ENCODE peak calls at places on chromosomes 6 and 20, in nine cellular contexts. One of them, this sample, is unnamed.

GRCh38 chr20:3123542-3123941 is 36.1 kb downstream of the FASTKD5 start:
- DNase-seq in ACHN: no peak
- DNase-seq in A549: no peak
- DNase-seq in endothelial cell: no peak
- DNase-seq in GM23248: no peak
- DNase-seq in upper lobe of right lung: no peak
- DNase-seq in NCI-H524: no peak
- DNase-seq in AG08396: no peak
- DNase-seq in activated CD4-positive, alpha-beta T cell treated with anti-CD3 and anti-CD28 coated beads, Interleukin-2, amount 10 ng/mL, durations not matched to agents 7 days and 5 days: no peak
- DNase-seq in this sample: no peak

GRCh38 chr20:50842821-50843220 is 48.0 kb downstream of the BCAS4 start:
- DNase-seq in activated CD4-positive, alpha-beta T cell treated with anti-CD3 and anti-CD28 coated beads, Interleukin-2, amount 10 ng/mL, durations not matched to agents 7 days and 5 days: no peak
- DNase-seq in upper lobe of right lung: no peak
- DNase-seq in A549: no peak
- DNase-seq in ACHN: no peak
- DNase-seq in NCI-H524: no peak
- DNase-seq in AG08396: no peak
- DNase-seq in endothelial cell: no peak
- DNase-seq in GM23248: no peak
- DNase-seq in this sample: no peak

GRCh38 chr6:108562503-108562993 is 1.8 kb downstream of the FOXO3 start:
- DNase-seq in AG08396: peak; percentile 57
- DNase-seq in ACHN: peak; percentile 86
- DNase-seq in GM23248: peak; percentile 71
- DNase-seq in endothelial cell: peak; percentile 63
- DNase-seq in upper lobe of right lung: peak; percentile 82
- DNase-seq in A549: peak; percentile 35
- DNase-seq in NCI-H524: peak; percentile 28
- DNase-seq in activated CD4-positive, alpha-beta T cell treated with anti-CD3 and anti-CD28 coated beads, Interleukin-2, amount 10 ng/mL, durations not matched to agents 7 days and 5 days: no peak
- DNase-seq in this sample: peak; percentile 91

GRCh38 chr6:167685654-167686053 is 141.1 kb upstream of the AFDN start:
- DNase-seq in A549: no peak
- DNase-seq in ACHN: peak; percentile 13
- DNase-seq in AG08396: no peak
- DNase-seq in upper lobe of right lung: no peak
- DNase-seq in endothelial cell: no peak
- DNase-seq in NCI-H524: no peak
- DNase-seq in activated CD4-positive, alpha-beta T cell treated with anti-CD3 and anti-CD28 coated beads, Interleukin-2, amount 10 ng/mL, durations not matched to agents 7 days and 5 days: no peak
- DNase-seq in GM23248: no peak
- DNase-seq in this sample: no peak

GRCh38 chr6:158607411-158608170 is 37.0 kb downstream of the DYNLT1 start:
- DNase-seq in activated CD4-positive, alpha-beta T cell treated with anti-CD3 and anti-CD28 coated beads, Interleukin-2, amount 10 ng/mL, durations not matched to agents 7 days and 5 days: no peak
- DNase-seq in endothelial cell: no peak
- DNase-seq in GM23248: peak; percentile 4
- DNase-seq in AG08396: no peak
- DNase-seq in upper lobe of right lung: no peak
- DNase-seq in NCI-H524: no peak
- DNase-seq in A549: no peak
- DNase-seq in ACHN: no peak
- DNase-seq in this sample: no peak

GRCh38 chr6:69796081-69796626 is 656 bp downstream of the LMBRD1 start:
- DNase-seq in ACHN: peak; percentile 29
- DNase-seq in GM23248: peak; percentile 62
- DNase-seq in endothelial cell: no peak
- DNase-seq in activated CD4-positive, alpha-beta T cell treated with anti-CD3 and anti-CD28 coated beads, Interleukin-2, amount 10 ng/mL, durations not matched to agents 7 days and 5 days: peak; percentile 60
- DNase-seq in NCI-H524: peak; percentile 52
- DNase-seq in A549: peak; percentile 5
- DNase-seq in upper lobe of right lung: no peak
- DNase-seq in AG08396: peak; percentile 4
- DNase-seq in this sample: peak; percentile 12

GRCh38 chr6:30154709-30155521 is 6.1 kb downstream of the TRIM10 start:
- DNase-seq in NCI-H524: no peak
- DNase-seq in upper lobe of right lung: no peak
- DNase-seq in endothelial cell: no peak
- DNase-seq in AG08396: peak; percentile 81
- DNase-seq in activated CD4-positive, alpha-beta T cell treated with anti-CD3 and anti-CD28 coated beads, Interleukin-2, amount 10 ng/mL, durations not matched to agents 7 days and 5 days: no peak
- DNase-seq in ACHN: peak; percentile 94
- DNase-seq in GM23248: peak; percentile 89
- DNase-seq in A549: peak; percentile 60
- DNase-seq in this sample: peak; percentile 92

GRCh38 chr6:11785449-11785951 is 6.9 kb upstream of the ADTRP start:
- DNase-seq in upper lobe of right lung: no peak
- DNase-seq in activated CD4-positive, alpha-beta T cell treated with anti-CD3 and anti-CD28 coated beads, Interleukin-2, amount 10 ng/mL, durations not matched to agents 7 days and 5 days: no peak
- DNase-seq in NCI-H524: no peak
- DNase-seq in endothelial cell: no peak
- DNase-seq in AG08396: no peak
- DNase-seq in GM23248: no peak
- DNase-seq in A549: no peak
- DNase-seq in ACHN: no peak
- DNase-seq in this sample: peak; percentile 26

GRCh38 chr6:39681566-39682250 is 43.5 kb downstream of the KIF6 start:
- DNase-seq in activated CD4-positive, alpha-beta T cell treated with anti-CD3 and anti-CD28 coated beads, Interleukin-2, amount 10 ng/mL, durations not matched to agents 7 days and 5 days: no peak
- DNase-seq in upper lobe of right lung: no peak
- DNase-seq in GM23248: peak; percentile 56
- DNase-seq in A549: no peak
- DNase-seq in NCI-H524: no peak
- DNase-seq in AG08396: no peak
- DNase-seq in endothelial cell: no peak
- DNase-seq in ACHN: no peak
- DNase-seq in this sample: no peak

GRCh38 chr6:6556738-6557503 is 31.6 kb upstream of the LY86 start:
- DNase-seq in endothelial cell: peak; percentile 77
- DNase-seq in activated CD4-positive, alpha-beta T cell treated with anti-CD3 and anti-CD28 coated beads, Interleukin-2, amount 10 ng/mL, durations not matched to agents 7 days and 5 days: peak; percentile 57
- DNase-seq in AG08396: peak; percentile 42
- DNase-seq in upper lobe of right lung: no peak
- DNase-seq in GM23248: peak; percentile 51
- DNase-seq in A549: peak; percentile 24
- DNase-seq in NCI-H524: peak; percentile 65
- DNase-seq in ACHN: peak; percentile 38
- DNase-seq in this sample: no peak

GRCh38 chr6:7726416-7727149 is 684 bp downstream of the BMP6 start:
- DNase-seq in GM23248: peak; percentile 47
- DNase-seq in A549: peak; percentile 19
- DNase-seq in endothelial cell: peak; percentile 24
- DNase-seq in activated CD4-positive, alpha-beta T cell treated with anti-CD3 and anti-CD28 coated beads, Interleukin-2, amount 10 ng/mL, durations not matched to agents 7 days and 5 days: no peak
- DNase-seq in NCI-H524: no peak
- DNase-seq in upper lobe of right lung: no peak
- DNase-seq in ACHN: no peak
- DNase-seq in AG08396: peak; percentile 24
- DNase-seq in this sample: no peak

GRCh38 chr6:22512716-22513452 is 56.5 kb upstream of the HDGFL1 start:
- DNase-seq in upper lobe of right lung: no peak
- DNase-seq in activated CD4-positive, alpha-beta T cell treated with anti-CD3 and anti-CD28 coated beads, Interleukin-2, amount 10 ng/mL, durations not matched to agents 7 days and 5 days: no peak
- DNase-seq in endothelial cell: no peak
- DNase-seq in AG08396: no peak
- DNase-seq in A549: no peak
- DNase-seq in NCI-H524: no peak
- DNase-seq in GM23248: no peak
- DNase-seq in ACHN: no peak
- DNase-seq in this sample: no peak

GRCh38 chr20:49909499-49910339 is 5.6 kb downstream of the SPATA2 start:
- DNase-seq in A549: no peak
- DNase-seq in upper lobe of right lung: peak; percentile 44
- DNase-seq in NCI-H524: no peak
- DNase-seq in GM23248: no peak
- DNase-seq in endothelial cell: peak; percentile 42
- DNase-seq in activated CD4-positive, alpha-beta T cell treated with anti-CD3 and anti-CD28 coated beads, Interleukin-2, amount 10 ng/mL, durations not matched to agents 7 days and 5 days: no peak
- DNase-seq in AG08396: no peak
- DNase-seq in ACHN: no peak
- DNase-seq in this sample: no peak

GRCh38 chr20:3995067-3995748 is 20.1 kb downstream of the RNF24 start:
- DNase-seq in endothelial cell: no peak
- DNase-seq in activated CD4-positive, alpha-beta T cell treated with anti-CD3 and anti-CD28 coated beads, Interleukin-2, amount 10 ng/mL, durations not matched to agents 7 days and 5 days: peak; percentile 27
- DNase-seq in ACHN: peak; percentile 50
- DNase-seq in GM23248: peak; percentile 83
- DNase-seq in A549: no peak
- DNase-seq in AG08396: peak; percentile 19
- DNase-seq in upper lobe of right lung: no peak
- DNase-seq in NCI-H524: no peak
- DNase-seq in this sample: peak; percentile 16

GRCh38 chr6:142845624-142846458 is 99.1 kb downstream of the HIVEP2 start:
- DNase-seq in GM23248: peak; percentile 80
- DNase-seq in AG08396: peak; percentile 46
- DNase-seq in endothelial cell: peak; percentile 71
- DNase-seq in A549: no peak
- DNase-seq in NCI-H524: peak; percentile 31
- DNase-seq in upper lobe of right lung: peak; percentile 90
- DNase-seq in activated CD4-positive, alpha-beta T cell treated with anti-CD3 and anti-CD28 coated beads, Interleukin-2, amount 10 ng/mL, durations not matched to agents 7 days and 5 days: peak; percentile 74
- DNase-seq in ACHN: peak; percentile 80
- DNase-seq in this sample: peak; percentile 84

GRCh38 chr6:138278326-138278725 is 60.0 kb upstream of the PBOV1 start:
- DNase-seq in ACHN: no peak
- DNase-seq in NCI-H524: no peak
- DNase-seq in GM23248: peak; percentile 62
- DNase-seq in A549: peak; percentile 8
- DNase-seq in endothelial cell: no peak
- DNase-seq in activated CD4-positive, alpha-beta T cell treated with anti-CD3 and anti-CD28 coated beads, Interleukin-2, amount 10 ng/mL, durations not matched to agents 7 days and 5 days: no peak
- DNase-seq in AG08396: peak; percentile 25
- DNase-seq in upper lobe of right lung: no peak
- DNase-seq in this sample: no peak

GRCh38 chr20:59560588-59561227 is 43.6 kb upstream of the PHACTR3 start:
- DNase-seq in GM23248: peak; percentile 67
- DNase-seq in activated CD4-positive, alpha-beta T cell treated with anti-CD3 and anti-CD28 coated beads, Interleukin-2, amount 10 ng/mL, durations not matched to agents 7 days and 5 days: no peak
- DNase-seq in upper lobe of right lung: no peak
- DNase-seq in endothelial cell: no peak
- DNase-seq in ACHN: peak; percentile 23
- DNase-seq in A549: peak; percentile 75
- DNase-seq in NCI-H524: no peak
- DNase-seq in AG08396: peak; percentile 55
- DNase-seq in this sample: peak; percentile 17

GRCh38 chr6:158115508-158115907 is 52.6 kb downstream of the SERAC1 start:
- DNase-seq in AG08396: no peak
- DNase-seq in activated CD4-positive, alpha-beta T cell treated with anti-CD3 and anti-CD28 coated beads, Interleukin-2, amount 10 ng/mL, durations not matched to agents 7 days and 5 days: no peak
- DNase-seq in A549: no peak
- DNase-seq in NCI-H524: no peak
- DNase-seq in endothelial cell: no peak
- DNase-seq in ACHN: no peak
- DNase-seq in GM23248: no peak
- DNase-seq in upper lobe of right lung: no peak
- DNase-seq in this sample: no peak

GRCh38 chr6:158131926-158132325 is 36.1 kb downstream of the SERAC1 start:
- DNase-seq in A549: peak; percentile 18
- DNase-seq in activated CD4-positive, alpha-beta T cell treated with anti-CD3 and anti-CD28 coated beads, Interleukin-2, amount 10 ng/mL, durations not matched to agents 7 days and 5 days: peak; percentile 38
- DNase-seq in endothelial cell: peak; percentile 8
- DNase-seq in NCI-H524: peak; percentile 52
- DNase-seq in upper lobe of right lung: no peak
- DNase-seq in GM23248: peak; percentile 37
- DNase-seq in AG08396: no peak
- DNase-seq in ACHN: peak; percentile 19
- DNase-seq in this sample: peak; percentile 17

GRCh38 chr6:1970151-1970561 is 275.2 kb downstream of the GMDS start:
- DNase-seq in endothelial cell: no peak
- DNase-seq in NCI-H524: no peak
- DNase-seq in GM23248: no peak
- DNase-seq in upper lobe of right lung: no peak
- DNase-seq in A549: no peak
- DNase-seq in AG08396: no peak
- DNase-seq in ACHN: no peak
- DNase-seq in activated CD4-positive, alpha-beta T cell treated with anti-CD3 and anti-CD28 coated beads, Interleukin-2, amount 10 ng/mL, durations not matched to agents 7 days and 5 days: no peak
- DNase-seq in this sample: no peak

GRCh38 chr6:12196326-12196936 is 93.7 kb upstream of the EDN1 start:
- DNase-seq in upper lobe of right lung: no peak
- DNase-seq in endothelial cell: no peak
- DNase-seq in activated CD4-positive, alpha-beta T cell treated with anti-CD3 and anti-CD28 coated beads, Interleukin-2, amount 10 ng/mL, durations not matched to agents 7 days and 5 days: no peak
- DNase-seq in GM23248: peak; percentile 29
- DNase-seq in A549: no peak
- DNase-seq in ACHN: no peak
- DNase-seq in AG08396: peak; percentile 19
- DNase-seq in NCI-H524: no peak
- DNase-seq in this sample: peak; percentile 67

GRCh38 chr6:134534708-134535149 is 216.8 kb upstream of the SGK1 start:
- DNase-seq in A549: no peak
- DNase-seq in activated CD4-positive, alpha-beta T cell treated with anti-CD3 and anti-CD28 coated beads, Interleukin-2, amount 10 ng/mL, durations not matched to agents 7 days and 5 days: no peak
- DNase-seq in AG08396: no peak
- DNase-seq in NCI-H524: no peak
- DNase-seq in endothelial cell: no peak
- DNase-seq in ACHN: no peak
- DNase-seq in GM23248: peak; percentile 74
- DNase-seq in upper lobe of right lung: no peak
- DNase-seq in this sample: peak; percentile 71

GRCh38 chr20:63106108-63106764 is 99.5 kb upstream of the BHLHE23 start:
- DNase-seq in NCI-H524: no peak
- DNase-seq in ACHN: no peak
- DNase-seq in GM23248: peak; percentile 44
- DNase-seq in A549: no peak
- DNase-seq in endothelial cell: no peak
- DNase-seq in upper lobe of right lung: no peak
- DNase-seq in activated CD4-positive, alpha-beta T cell treated with anti-CD3 and anti-CD28 coated beads, Interleukin-2, amount 10 ng/mL, durations not matched to agents 7 days and 5 days: no peak
- DNase-seq in AG08396: peak; percentile 71
- DNase-seq in this sample: no peak

GRCh38 chr6:11650711-11651110 is 113.2 kb downstream of the TMEM170B start:
- DNase-seq in GM23248: no peak
- DNase-seq in upper lobe of right lung: no peak
- DNase-seq in activated CD4-positive, alpha-beta T cell treated with anti-CD3 and anti-CD28 coated beads, Interleukin-2, amount 10 ng/mL, durations not matched to agents 7 days and 5 days: no peak
- DNase-seq in AG08396: no peak
- DNase-seq in A549: no peak
- DNase-seq in NCI-H524: no peak
- DNase-seq in endothelial cell: no peak
- DNase-seq in ACHN: no peak
- DNase-seq in this sample: no peak

GRCh38 chr6:4901256-4902061 is 102.4 kb downstream of the RPP40 start:
- DNase-seq in activated CD4-positive, alpha-beta T cell treated with anti-CD3 and anti-CD28 coated beads, Interleukin-2, amount 10 ng/mL, durations not matched to agents 7 days and 5 days: no peak
- DNase-seq in AG08396: no peak
- DNase-seq in upper lobe of right lung: no peak
- DNase-seq in ACHN: no peak
- DNase-seq in A549: no peak
- DNase-seq in GM23248: no peak
- DNase-seq in NCI-H524: no peak
- DNase-seq in endothelial cell: no peak
- DNase-seq in this sample: no peak

GRCh38 chr20:61436674-61437279 is 184.7 kb downstream of the CDH4 start:
- DNase-seq in AG08396: no peak
- DNase-seq in A549: no peak
- DNase-seq in activated CD4-positive, alpha-beta T cell treated with anti-CD3 and anti-CD28 coated beads, Interleukin-2, amount 10 ng/mL, durations not matched to agents 7 days and 5 days: no peak
- DNase-seq in upper lobe of right lung: peak; percentile 22
- DNase-seq in GM23248: peak; percentile 51
- DNase-seq in endothelial cell: peak; percentile 16
- DNase-seq in NCI-H524: no peak
- DNase-seq in ACHN: peak; percentile 8
- DNase-seq in this sample: no peak

GRCh38 chr6:125363360-125364121 is 61.8 kb upstream of the HDDC2 start:
- DNase-seq in A549: no peak
- DNase-seq in GM23248: peak; percentile 54
- DNase-seq in activated CD4-positive, alpha-beta T cell treated with anti-CD3 and anti-CD28 coated beads, Interleukin-2, amount 10 ng/mL, durations not matched to agents 7 days and 5 days: no peak
- DNase-seq in AG08396: peak; percentile 31
- DNase-seq in ACHN: peak; percentile 2
- DNase-seq in NCI-H524: peak; percentile 70
- DNase-seq in endothelial cell: peak; percentile 74
- DNase-seq in upper lobe of right lung: peak; percentile 64
- DNase-seq in this sample: no peak

GRCh38 chr20:46626799-46627198 is 24.5 kb downstream of the SLC13A3 start:
- DNase-seq in NCI-H524: no peak
- DNase-seq in activated CD4-positive, alpha-beta T cell treated with anti-CD3 and anti-CD28 coated beads, Interleukin-2, amount 10 ng/mL, durations not matched to agents 7 days and 5 days: no peak
- DNase-seq in upper lobe of right lung: no peak
- DNase-seq in A549: no peak
- DNase-seq in ACHN: no peak
- DNase-seq in GM23248: no peak
- DNase-seq in AG08396: no peak
- DNase-seq in endothelial cell: no peak
- DNase-seq in this sample: no peak

GRCh38 chr20:641516-641913 is 11.5 kb downstream of the SRXN1 start:
- DNase-seq in AG08396: peak; percentile 54
- DNase-seq in upper lobe of right lung: no peak
- DNase-seq in endothelial cell: peak; percentile 32
- DNase-seq in activated CD4-positive, alpha-beta T cell treated with anti-CD3 and anti-CD28 coated beads, Interleukin-2, amount 10 ng/mL, durations not matched to agents 7 days and 5 days: no peak
- DNase-seq in GM23248: peak; percentile 49
- DNase-seq in ACHN: peak; percentile 37
- DNase-seq in A549: peak; percentile 86
- DNase-seq in NCI-H524: no peak
- DNase-seq in this sample: no peak

GRCh38 chr6:83442752-83443151 is 11.9 kb upstream of the ME1 start:
- DNase-seq in AG08396: no peak
- DNase-seq in endothelial cell: no peak
- DNase-seq in ACHN: no peak
- DNase-seq in activated CD4-positive, alpha-beta T cell treated with anti-CD3 and anti-CD28 coated beads, Interleukin-2, amount 10 ng/mL, durations not matched to agents 7 days and 5 days: no peak
- DNase-seq in A549: no peak
- DNase-seq in upper lobe of right lung: no peak
- DNase-seq in NCI-H524: no peak
- DNase-seq in GM23248: peak; percentile 46
- DNase-seq in this sample: no peak

GRCh38 chr6:135212935-135213334 is 31.8 kb downstream of the MYB start:
- DNase-seq in NCI-H524: no peak
- DNase-seq in upper lobe of right lung: no peak
- DNase-seq in GM23248: peak; percentile 71
- DNase-seq in AG08396: peak; percentile 21
- DNase-seq in ACHN: no peak
- DNase-seq in A549: no peak
- DNase-seq in endothelial cell: no peak
- DNase-seq in activated CD4-positive, alpha-beta T cell treated with anti-CD3 and anti-CD28 coated beads, Interleukin-2, amount 10 ng/mL, durations not matched to agents 7 days and 5 days: peak; percentile 27
- DNase-seq in this sample: no peak

This sample was measured in RCC 7860.